ENCODE peak calls at places on chromosomes 3 and 15, in four cellular contexts. One of them, this sample, is unnamed.
A peak's percentile ranks its signal among the peaks of the same experiment; 100 is the strongest.

GRCh38 chr3:171099911-171100310 is 73.4 kb upstream of the SLC2A2 start:
- DNase-seq in endothelial cell of umbilical vein: no peak
- DNase-seq in uterus: no peak
- DNase-seq in upper lobe of left lung: no peak
- DNase-seq in this sample: no peak

GRCh38 chr3:170049146-170050000 is 11.6 kb downstream of the GPR160 start:
- DNase-seq in upper lobe of left lung: peak; percentile 70
- DNase-seq in uterus: no peak
- DNase-seq in endothelial cell of umbilical vein: peak; percentile 30
- DNase-seq in this sample: peak; percentile 64

GRCh38 chr15:74200871-74201419 is 1.6 kb downstream of the STRA6 start:
- DNase-seq in upper lobe of left lung: no peak
- DNase-seq in uterus: peak; percentile 80
- DNase-seq in endothelial cell of umbilical vein: no peak
- DNase-seq in this sample: no peak

GRCh38 chr15:48086162-48086561 is 34.6 kb upstream of the SLC24A5 start:
- DNase-seq in endothelial cell of umbilical vein: no peak
- DNase-seq in uterus: no peak
- DNase-seq in upper lobe of left lung: no peak
- DNase-seq in this sample: no peak

GRCh38 chr15:91271565-91272153 is 171.6 kb downstream of the SV2B start:
- DNase-seq in uterus: peak; percentile 55
- DNase-seq in endothelial cell of umbilical vein: peak; percentile 66
- DNase-seq in upper lobe of left lung: peak; percentile 35
- DNase-seq in this sample: no peak

GRCh38 chr3:174720717-174721116 is 138.4 kb upstream of the NAALADL2 start:
- DNase-seq in upper lobe of left lung: no peak
- DNase-seq in uterus: no peak
- DNase-seq in endothelial cell of umbilical vein: no peak
- DNase-seq in this sample: no peak

GRCh38 chr15:62445244-62445643 is 280.2 kb upstream of the C2CD4B start:
- DNase-seq in endothelial cell of umbilical vein: no peak
- DNase-seq in upper lobe of left lung: no peak
- DNase-seq in uterus: no peak
- DNase-seq in this sample: no peak

GRCh38 chr3:14265246-14265962 is 86.8 kb downstream of the LSM3 start:
- DNase-seq in uterus: no peak
- DNase-seq in upper lobe of left lung: no peak
- DNase-seq in endothelial cell of umbilical vein: no peak
- DNase-seq in this sample: no peak

GRCh38 chr3:175664911-175665310 is 805.8 kb downstream of the NAALADL2 start:
- DNase-seq in uterus: no peak
- DNase-seq in upper lobe of left lung: no peak
- DNase-seq in endothelial cell of umbilical vein: no peak
- DNase-seq in this sample: no peak

DNA sequence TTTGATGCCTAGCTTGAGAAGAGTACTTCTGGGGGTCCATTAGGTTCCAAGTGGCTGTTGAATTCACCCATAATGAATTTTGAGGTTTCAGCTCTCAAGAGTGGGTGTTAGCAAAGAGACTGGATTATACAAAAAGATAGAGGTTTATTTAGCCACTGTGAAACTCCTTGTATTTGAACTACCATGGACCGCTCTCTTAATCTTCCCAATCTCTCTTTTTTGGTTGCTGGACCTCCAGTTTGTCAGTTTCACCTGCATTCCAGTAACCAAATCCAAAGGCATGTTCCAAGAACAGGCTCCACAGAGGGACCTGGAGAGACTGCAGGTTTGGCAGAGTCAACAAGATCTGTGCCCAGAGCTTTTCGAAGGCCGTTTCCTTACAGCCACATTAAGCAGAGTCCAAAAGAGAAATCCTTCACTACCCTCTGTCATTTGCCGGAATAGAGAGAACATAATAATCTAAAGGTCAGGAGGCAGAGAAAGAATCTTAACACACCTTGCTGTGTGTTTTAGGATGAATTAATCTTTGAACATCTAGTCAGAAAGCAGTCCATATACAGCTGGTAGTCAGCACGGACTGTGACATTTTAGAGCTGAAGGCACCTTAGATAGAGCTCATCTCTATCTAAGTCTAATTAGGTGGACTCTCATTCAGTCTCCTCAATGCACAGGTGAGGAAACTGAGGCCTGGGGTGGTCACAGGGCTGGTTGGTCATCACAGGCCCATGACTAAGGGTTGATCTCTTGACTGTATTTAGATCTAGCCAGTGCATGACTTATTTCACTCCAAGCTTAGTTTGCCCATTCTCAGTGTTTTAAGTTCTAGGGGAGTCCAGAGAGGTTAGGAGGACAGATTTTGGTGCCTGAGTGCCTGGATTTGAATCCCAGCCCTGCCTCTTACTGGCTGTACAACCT is 1.3 kb downstream of the ABHD2 start:
- DNase-seq in endothelial cell of umbilical vein: no peak
- DNase-seq in upper lobe of left lung: no peak
- DNase-seq in uterus: no peak
- DNase-seq in this sample: no peak
- TF ChIP-seq POLR2A in endothelial cell of umbilical vein: no peak
- TF ChIP-seq POLR2A in upper lobe of left lung: no peak
- TF ChIP-seq POLR2A in uterus: no peak
- TF ChIP-seq POLR2A in this sample: no peak

DNA sequence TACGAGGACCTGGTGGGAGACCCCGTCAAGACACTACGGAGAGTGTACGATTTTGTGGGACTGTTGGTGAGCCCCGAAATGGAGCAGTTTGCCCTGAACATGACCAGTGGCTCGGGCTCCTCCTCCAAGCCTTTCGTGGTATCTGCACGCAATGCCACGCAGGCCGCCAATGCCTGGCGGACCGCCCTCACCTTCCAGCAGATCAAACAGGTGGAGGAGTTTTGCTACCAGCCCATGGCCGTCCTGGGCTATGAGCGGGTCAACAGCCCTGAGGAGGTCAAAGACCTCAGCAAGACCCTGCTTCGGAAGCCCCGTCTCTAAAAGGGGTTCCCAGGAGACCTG is 2.5 kb downstream of the CHST2 start:
- DNase-seq in upper lobe of left lung: no peak
- DNase-seq in uterus: no peak
- DNase-seq in endothelial cell of umbilical vein: no peak
- DNase-seq in this sample: no peak
- H3K27ac ChIP-seq in upper lobe of left lung: no peak overlapping the region
- H3K27ac ChIP-seq in uterus: no peak overlapping the region
- H3K27ac ChIP-seq in endothelial cell of umbilical vein: no peak overlapping the region
- H3K27ac ChIP-seq in this sample: no peak overlapping the region

GRCh38 chr15:67133738-67134576 is 68.6 kb downstream of the SMAD3 start:
- DNase-seq in endothelial cell of umbilical vein: peak; percentile 88
- DNase-seq in uterus: no peak
- DNase-seq in upper lobe of left lung: no peak
- DNase-seq in this sample: no peak
- H3K4me1 ChIP-seq in endothelial cell of umbilical vein: peaks cover 76% of the 10 kb centered on the region
- H3K4me1 ChIP-seq in uterus: peaks cover 17% of the 10 kb centered on the region
- H3K4me1 ChIP-seq in upper lobe of left lung: peaks cover 71% of the 10 kb centered on the region
- H3K4me1 ChIP-seq in this sample: peaks cover 14% of the 10 kb centered on the region

GRCh38 chr3:66472313-66473134 is 28.3 kb downstream of the LRIG1 start:
- DNase-seq in upper lobe of left lung: no peak
- DNase-seq in endothelial cell of umbilical vein: peak; percentile 94
- DNase-seq in uterus: no peak
- DNase-seq in this sample: no peak
- TF ChIP-seq POLR2A in upper lobe of left lung: no peak
- TF ChIP-seq POLR2A in endothelial cell of umbilical vein: peak; percentile 30
- TF ChIP-seq POLR2A in uterus: no peak
- TF ChIP-seq POLR2A in this sample: no peak

GRCh38 chr3:65936908-65937638 is 101.6 kb downstream of the MAGI1 start:
- DNase-seq in uterus: no peak
- DNase-seq in endothelial cell of umbilical vein: peak; percentile 82
- DNase-seq in upper lobe of left lung: peak; percentile 31
- DNase-seq in this sample: no peak

GRCh38 chr3:65939841-65940246 is 98.9 kb downstream of the MAGI1 start:
- DNase-seq in endothelial cell of umbilical vein: no peak
- DNase-seq in uterus: no peak
- DNase-seq in upper lobe of left lung: peak; percentile 39
- DNase-seq in this sample: no peak

GRCh38 chr3:65938676-65939075 is 100.0 kb downstream of the MAGI1 start:
- DNase-seq in uterus: no peak
- DNase-seq in upper lobe of left lung: no peak
- DNase-seq in endothelial cell of umbilical vein: no peak
- DNase-seq in this sample: no peak

GRCh38 chr3:65938147-65938546 is 100.6 kb downstream of the MAGI1 start:
- DNase-seq in upper lobe of left lung: no peak
- DNase-seq in endothelial cell of umbilical vein: no peak
- DNase-seq in uterus: no peak
- DNase-seq in this sample: no peak

GRCh38 chr3:65939184-65939583 is 99.5 kb downstream of the MAGI1 start:
- DNase-seq in uterus: no peak
- DNase-seq in upper lobe of left lung: no peak
- DNase-seq in endothelial cell of umbilical vein: no peak
- DNase-seq in this sample: no peak
- H3K27ac ChIP-seq in uterus: no peak overlapping the region
- H3K27ac ChIP-seq in upper lobe of left lung: no peak overlapping the region
- H3K27ac ChIP-seq in endothelial cell of umbilical vein: no peak overlapping the region
- H3K27ac ChIP-seq in this sample: no peak overlapping the region

GRCh38 chr3:134473868-134474546 is 11.8 kb downstream of the ANAPC13 start:
- DNase-seq in uterus: peak; percentile 68
- DNase-seq in upper lobe of left lung: peak; percentile 63
- DNase-seq in endothelial cell of umbilical vein: peak; percentile 73
- DNase-seq in this sample: peak; percentile 76
- H3K4me1 ChIP-seq in uterus: no peaks in the 10 kb centered on the region
- H3K4me1 ChIP-seq in upper lobe of left lung: peaks cover 17% of the 10 kb centered on the region
- H3K4me1 ChIP-seq in endothelial cell of umbilical vein: peaks cover 13% of the 10 kb centered on the region
- H3K4me1 ChIP-seq in this sample: no peaks in the 10 kb centered on the region

GRCh38 chr15:93317772-93318171 is 228.8 kb upstream of the RGMA start:
- DNase-seq in uterus: no peak
- DNase-seq in endothelial cell of umbilical vein: no peak
- DNase-seq in upper lobe of left lung: no peak
- DNase-seq in this sample: no peak
- TF ChIP-seq POLR2A in uterus: no peak
- TF ChIP-seq POLR2A in endothelial cell of umbilical vein: no peak
- TF ChIP-seq POLR2A in upper lobe of left lung: no peak
- TF ChIP-seq POLR2A in this sample: no peak

DNA sequence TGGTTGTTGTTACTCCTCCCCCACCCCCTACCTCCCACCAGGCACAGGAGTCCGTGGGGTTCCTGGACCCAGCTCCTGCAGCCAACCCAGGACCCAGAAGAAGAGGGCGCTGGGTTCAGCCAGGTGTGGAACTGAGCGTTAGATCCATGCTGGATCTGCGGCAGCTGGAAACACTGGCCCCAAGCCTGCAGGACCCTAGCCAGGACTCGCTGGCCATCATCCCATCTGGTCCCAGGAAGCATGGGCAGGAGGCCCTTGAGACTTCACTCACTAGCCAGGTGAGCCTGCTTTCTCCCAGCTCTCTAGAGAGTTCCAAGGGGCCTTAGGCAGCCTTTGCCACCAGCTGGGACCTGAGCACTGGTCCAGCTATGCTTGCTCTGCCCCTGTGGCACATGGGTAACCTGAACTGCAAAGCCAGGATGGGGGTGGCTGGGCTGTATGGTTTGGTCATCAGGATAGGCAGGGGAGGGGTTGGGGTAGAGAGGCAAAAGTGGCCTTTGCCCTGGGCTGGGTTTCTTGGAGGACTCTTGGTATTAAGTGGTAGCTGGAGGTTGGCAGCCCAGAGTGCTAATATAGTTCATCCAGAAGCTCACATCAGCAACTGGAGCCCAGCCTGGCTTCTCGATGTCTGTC is 7.0 kb upstream of the JMJD7 start:
- DNase-seq in uterus: no peak
- DNase-seq in upper lobe of left lung: no peak
- DNase-seq in endothelial cell of umbilical vein: no peak
- DNase-seq in this sample: no peak
- H3K27ac ChIP-seq in uterus: no peak overlapping the region
- H3K27ac ChIP-seq in upper lobe of left lung: no peak overlapping the region
- H3K27ac ChIP-seq in endothelial cell of umbilical vein: no peak overlapping the region
- H3K27ac ChIP-seq in this sample: no peak overlapping the region

This sample was measured in breast epithelium.